ENCODE peak calls at places on chromosomes 4 and X, in six cellular contexts. B is heart right ventricle; W is MM.1S; L is adrenal gland; Q is effector memory CD4-positive, alpha-beta T cell; Z is CD4-positive, alpha-beta memory T cell. M is an unnamed sample.

GRCh38 chrX:19707472-19707871 is 179.9 kb downstream of the SH3KBP1 start:
- DNase-seq in B (no peak), W (no peak), L (peak; percentile 14), Q (no peak), Z (no peak), M (no peak)

GRCh38 chr4:87410669-87411068 is 11.7 kb upstream of the NUDT9 start:
- DNase-seq in B (no peak), W (no peak), L (no peak), Q (no peak), Z (no peak), M (no peak)

GRCh38 chr4:19945979-19946380 is 305.7 kb upstream of the SLIT2 start:
- DNase-seq in B (no peak), W (no peak), L (no peak), Q (no peak), Z (no peak), M (peak; percentile 99)

GRCh38 chr4:76354517-76355473 is 48.3 kb downstream of the STBD1 start:
- DNase-seq in B (no peak), W (no peak), L (no peak), Q (no peak), Z (peak; percentile 35), M (no peak)

GRCh38 chr4:181870326-181870725 is 372.9 kb upstream of the TENM3 start:
- DNase-seq in B (no peak), W (no peak), L (no peak), Q (no peak), Z (no peak), M (no peak)

GRCh38 chrX:110211340-110211739 is 106.5 kb downstream of the AMMECR1 start:
- DNase-seq in B (no peak), W (no peak), L (no peak), Q (no peak), Z (no peak), M (no peak)

GRCh38 chr4:95585016-95585695 is 36.4 kb upstream of the UNC5C start:
- DNase-seq in B (no peak), W (no peak), L (no peak), Q (no peak), Z (no peak), M (no peak)

GRCh38 chr4:94897023-94897422 is 139.3 kb downstream of the BMPR1B start:
- DNase-seq in B (no peak), W (no peak), L (no peak), Q (no peak), Z (no peak), M (no peak)

GRCh38 chr4:15197005-15197404 is 194.7 kb downstream of the CPEB2 start:
- DNase-seq in B (no peak), W (no peak), L (no peak), Q (no peak), Z (no peak), M (no peak)

GRCh38 chr4:102404551-102404969 is 59.3 kb upstream of the SLC39A8 start:
- DNase-seq in B (no peak), W (no peak), L (no peak), Q (no peak), Z (no peak), M (no peak)

GRCh38 chr4:47313396-47313795 is 150.1 kb downstream of the COMMD8 start:
- DNase-seq in B (no peak), W (no peak), L (no peak), Q (no peak), Z (no peak), M (no peak)

GRCh38 chr4:151644625-151645024 is 116.2 kb downstream of the GATB start:
- DNase-seq in B (no peak), W (peak; percentile 20), L (no peak), Q (no peak), Z (no peak), M (no peak)

GRCh38 chr4:90841676-90842075 is 714.5 kb downstream of the CCSER1 start:
- DNase-seq in B (no peak), W (no peak), L (no peak), Q (no peak), Z (no peak), M (no peak)

GRCh38 chr4:86543560-86544312 is 50.4 kb upstream of the PTPN13 start:
- DNase-seq in B (no peak), W (no peak), L (no peak), Q (no peak), Z (no peak), M (peak; percentile 42)

GRCh38 chrX:139126493-139126892 is 404.0 kb upstream of the F9 start:
- DNase-seq in B (no peak), W (peak; percentile 49), L (no peak), Q (no peak), Z (no peak), M (no peak)

GRCh38 chr4:141636771-141637460 is 533 bp downstream of the IL15 start:
- DNase-seq in B (peak; percentile 57), W (peak; percentile 64), L (peak; percentile 47), Q (peak; percentile 8), Z (peak; percentile 19), M (peak; percentile 58)

GRCh38 chr4:26029512-26030131 is 115.6 kb downstream of the SMIM20 start:
- DNase-seq in B (peak; percentile 22), W (no peak), L (no peak), Q (no peak), Z (no peak), M (no peak)

GRCh38 chr4:21986312-21986711 is 37.7 kb upstream of the KCNIP4 start:
- DNase-seq in B (no peak), W (no peak), L (no peak), Q (no peak), Z (no peak), M (no peak)
- H3K4me3 ChIP-seq in B (no peak overlapping the region), W (no peak overlapping the region), L (no peak overlapping the region), Q (no peak overlapping the region), Z (no peak overlapping the region), M (no peak overlapping the region)

DNA sequence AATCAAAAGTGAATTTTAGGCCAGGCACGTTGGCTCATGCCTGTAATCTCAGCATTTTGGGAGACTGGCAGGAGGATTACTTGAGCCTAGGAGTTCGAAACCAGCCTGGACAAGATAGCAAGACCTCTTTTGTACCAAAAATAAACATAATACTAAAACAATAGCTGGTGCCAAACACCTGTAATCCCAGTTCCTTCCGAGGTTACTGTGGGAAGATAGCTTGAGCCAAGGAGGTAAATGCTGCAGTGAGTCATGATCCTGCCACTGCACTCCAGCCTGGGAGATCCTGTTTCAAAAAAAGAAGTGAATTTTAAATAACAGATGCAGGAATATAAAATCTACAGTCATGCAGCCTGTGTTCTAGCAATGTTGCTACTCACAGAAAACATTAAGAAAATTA is 488.3 kb downstream of the PPARGC1A start:
- DNase-seq in B (no peak), W (no peak), L (no peak), Q (no peak), Z (no peak), M (no peak)
- H3K9me3 ChIP-seq in B (peaks cover 7% of the 10 kb centered on the region), W (no peaks in the 10 kb centered on the region), L (no peaks in the 10 kb centered on the region), Q (no peaks in the 10 kb centered on the region), Z (no peaks in the 10 kb centered on the region), M (no peaks in the 10 kb centered on the region)

DNA sequence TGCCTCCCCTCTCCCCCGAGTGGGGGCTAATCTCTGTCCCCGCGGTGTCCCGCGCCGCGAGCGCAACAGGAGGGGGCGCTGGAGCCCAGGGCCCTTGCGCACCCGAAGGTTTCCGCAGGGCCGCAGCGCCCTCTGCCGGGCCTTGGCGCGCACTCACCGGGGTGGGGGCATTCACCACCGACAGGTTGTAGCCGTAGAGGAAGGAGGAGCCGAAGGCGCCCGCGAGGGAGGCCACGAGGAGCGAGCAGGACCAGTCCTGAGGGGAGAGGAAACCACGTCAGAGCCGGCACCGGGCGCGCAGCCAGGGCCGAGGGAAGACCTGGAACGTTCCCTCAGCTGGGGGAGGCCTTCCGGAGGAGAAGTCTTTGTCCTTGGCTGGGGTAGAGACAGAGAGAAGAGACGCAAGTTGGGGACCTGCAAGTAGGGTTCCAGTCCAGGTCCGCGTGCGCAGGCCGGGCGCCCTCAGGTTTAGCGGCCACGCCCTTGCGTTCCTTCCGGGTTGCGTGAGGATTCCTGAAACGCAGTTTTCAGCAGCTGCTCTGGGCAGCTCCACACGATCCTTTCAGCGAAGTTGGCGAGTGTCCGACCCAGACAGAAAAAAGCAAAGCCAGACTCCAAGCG is 2.4 kb downstream of the SLC2A9 start:
- DNase-seq in B (peak; percentile 99), W (peak; percentile 93), L (peak; percentile 99), Q (peak; percentile 89), Z (peak; percentile 93), M (no peak)
- H3K4me3 ChIP-seq in B (peak overlapping the region; percentile 50), W (peak overlapping the region; percentile 61), L (peak overlapping the region; percentile 47), Q (peak overlapping the region; percentile 47), Z (peak overlapping the region; percentile 66), M (no peak overlapping the region)

DNA sequence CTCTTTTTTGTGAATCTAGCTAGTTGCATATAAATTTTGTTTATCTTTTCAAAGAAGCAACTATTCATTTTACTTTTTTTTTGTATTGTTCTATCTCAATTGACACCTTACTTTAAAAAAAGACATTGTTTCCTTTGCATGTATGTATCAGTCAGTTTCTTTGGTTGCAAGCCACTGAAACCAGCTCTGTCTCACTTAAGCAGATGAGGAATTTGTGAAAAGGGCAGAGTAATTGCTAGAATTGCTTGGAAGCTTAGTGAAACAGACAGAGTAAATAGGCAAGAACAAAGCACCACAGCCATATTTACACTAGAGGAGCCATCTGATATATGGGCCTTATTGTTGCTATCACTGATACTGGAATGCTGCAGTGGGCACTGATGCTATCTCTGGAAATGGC is 231.4 kb upstream of the KLF8 start:
- DNase-seq in B (no peak), W (no peak), L (no peak), Q (no peak), Z (no peak), M (no peak)
- H3K9me3 ChIP-seq in B (no peaks in the 10 kb centered on the region), W (no peaks in the 10 kb centered on the region), L (no peaks in the 10 kb centered on the region), Q (no peaks in the 10 kb centered on the region), Z (no peaks in the 10 kb centered on the region), M (no peaks in the 10 kb centered on the region)

GRCh38 chr4:147056951-147057630 is 111.4 kb upstream of the TTC29 start:
- DNase-seq in B (no peak), W (peak; percentile 38), L (no peak), Q (no peak), Z (no peak), M (no peak)
- H3K4me3 ChIP-seq in B (peak overlapping the region; percentile 33), W (peak overlapping the region; percentile 36), L (peak overlapping the region; percentile 36), Q (peak overlapping the region; percentile 53), Z (peak overlapping the region; percentile 49), M (peak overlapping the region; percentile 32)

GRCh38 chrX:49139713-49140112 is 16.2 kb upstream of the GPKOW start:
- DNase-seq in B (no peak), W (no peak), L (no peak), Q (no peak), Z (no peak), M (no peak)
- H3K9me3 ChIP-seq in B (no peaks in the 10 kb centered on the region), W (no peaks in the 10 kb centered on the region), L (no peaks in the 10 kb centered on the region), Q (peaks cover 4% of the 10 kb centered on the region), Z (no peaks in the 10 kb centered on the region), M (no peaks in the 10 kb centered on the region)

DNA sequence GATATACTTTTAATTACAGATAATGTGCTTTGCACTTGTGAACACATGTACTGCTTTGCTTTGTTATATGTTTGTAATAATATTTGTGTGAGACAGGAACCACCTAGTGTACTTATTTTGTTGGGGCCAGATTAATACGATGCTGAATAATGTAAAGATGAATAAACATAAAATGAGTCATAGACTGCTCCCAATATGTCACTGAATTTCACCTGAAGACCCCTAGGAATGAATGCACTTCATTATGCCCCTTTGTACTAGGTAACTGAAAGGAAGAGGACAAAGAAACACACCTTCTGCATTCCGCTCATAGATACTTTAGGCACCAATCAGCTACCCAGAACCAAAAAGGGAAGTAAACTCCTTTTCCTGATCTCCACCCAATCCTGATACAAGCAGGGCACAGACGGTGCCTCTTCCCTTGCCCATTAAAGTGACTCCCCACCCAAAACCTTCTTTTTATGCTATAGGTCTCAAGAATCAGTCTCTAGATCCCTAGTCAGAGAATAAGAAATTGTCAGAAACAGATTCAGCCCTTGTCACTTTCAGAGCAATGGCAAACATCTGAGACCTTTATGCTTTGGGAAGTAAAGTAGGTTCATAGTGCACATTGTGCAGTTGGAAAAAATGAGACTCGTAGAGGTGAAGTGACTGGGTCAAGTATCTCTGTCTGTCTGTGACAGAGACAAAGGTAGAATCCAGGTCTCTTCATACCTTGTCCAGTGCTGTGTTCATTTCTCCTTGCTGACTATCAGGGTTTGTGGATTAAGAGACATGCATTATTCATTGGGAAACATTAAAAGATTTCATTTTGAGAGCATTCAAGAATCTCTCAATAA is 2.3 kb downstream of the GPR174 start:
- DNase-seq in B (no peak), W (no peak), L (no peak), Q (no peak), Z (peak; percentile 30), M (no peak)
- H3K4me3 ChIP-seq in B (no peak overlapping the region), W (no peak overlapping the region), L (no peak overlapping the region), Q (peak overlapping the region; percentile 50), Z (peak overlapping the region; percentile 45), M (no peak overlapping the region)